ENCODE peak calls at places on chromosomes 7 and 10, in eight cellular contexts. One of them, this sample, is unnamed.

GRCh38 chr7:102230593-102230992 is 56.1 kb upstream of the SH2B2 start:
- DNase-seq in stromal cell of bone marrow: peak; percentile 16
- DNase-seq in iris pigment epithelial cell: peak; percentile 67
- DNase-seq in stimulated activated naive CD8-positive, alpha-beta T cell treated with anti-CD3 and anti-CD28 coated beads, Interleukin-15, amount 100 ng/mL, for 72 hours: no peak
- DNase-seq in stimulated activated CD4-positive, alpha-beta T cell treated with anti-CD3 and anti-CD28 coated beads, Interleukin-4, amount 100 ng/mL, for 24 hours: no peak
- DNase-seq in GM03348: peak; percentile 39
- DNase-seq in hepatocyte: no peak
- DNase-seq in left ventricle myocardium inferior: no peak
- DNase-seq in this sample: no peak

GRCh38 chr7:141189231-141189630 is 115.4 kb downstream of the TMEM178B start:
- DNase-seq in GM03348: no peak
- DNase-seq in stromal cell of bone marrow: no peak
- DNase-seq in stimulated activated naive CD8-positive, alpha-beta T cell treated with anti-CD3 and anti-CD28 coated beads, Interleukin-15, amount 100 ng/mL, for 72 hours: no peak
- DNase-seq in hepatocyte: no peak
- DNase-seq in stimulated activated CD4-positive, alpha-beta T cell treated with anti-CD3 and anti-CD28 coated beads, Interleukin-4, amount 100 ng/mL, for 24 hours: no peak
- DNase-seq in iris pigment epithelial cell: no peak
- DNase-seq in left ventricle myocardium inferior: no peak
- DNase-seq in this sample: no peak

GRCh38 chr7:290554-291301 is 758 bp downstream of the FOXL3 start:
- DNase-seq in stromal cell of bone marrow: no peak
- DNase-seq in left ventricle myocardium inferior: no peak
- DNase-seq in stimulated activated CD4-positive, alpha-beta T cell treated with anti-CD3 and anti-CD28 coated beads, Interleukin-4, amount 100 ng/mL, for 24 hours: no peak
- DNase-seq in hepatocyte: no peak
- DNase-seq in stimulated activated naive CD8-positive, alpha-beta T cell treated with anti-CD3 and anti-CD28 coated beads, Interleukin-15, amount 100 ng/mL, for 72 hours: no peak
- DNase-seq in GM03348: no peak
- DNase-seq in iris pigment epithelial cell: no peak
- DNase-seq in this sample: no peak

GRCh38 chr7:146948708-146949107 is 832.1 kb downstream of the CNTNAP2 start:
- DNase-seq in stromal cell of bone marrow: no peak
- DNase-seq in stimulated activated naive CD8-positive, alpha-beta T cell treated with anti-CD3 and anti-CD28 coated beads, Interleukin-15, amount 100 ng/mL, for 72 hours: no peak
- DNase-seq in iris pigment epithelial cell: no peak
- DNase-seq in GM03348: no peak
- DNase-seq in hepatocyte: no peak
- DNase-seq in left ventricle myocardium inferior: no peak
- DNase-seq in stimulated activated CD4-positive, alpha-beta T cell treated with anti-CD3 and anti-CD28 coated beads, Interleukin-4, amount 100 ng/mL, for 24 hours: no peak
- DNase-seq in this sample: no peak

GRCh38 chr10:35890970-35891330 is 248.9 kb upstream of the FZD8 start:
- DNase-seq in hepatocyte: no peak
- DNase-seq in stromal cell of bone marrow: no peak
- DNase-seq in left ventricle myocardium inferior: no peak
- DNase-seq in stimulated activated naive CD8-positive, alpha-beta T cell treated with anti-CD3 and anti-CD28 coated beads, Interleukin-15, amount 100 ng/mL, for 72 hours: no peak
- DNase-seq in iris pigment epithelial cell: no peak
- DNase-seq in GM03348: no peak
- DNase-seq in stimulated activated CD4-positive, alpha-beta T cell treated with anti-CD3 and anti-CD28 coated beads, Interleukin-4, amount 100 ng/mL, for 24 hours: no peak
- DNase-seq in this sample: no peak

GRCh38 chr10:71015674-71016073 is 127.3 kb upstream of the PCBD1 start:
- DNase-seq in stimulated activated CD4-positive, alpha-beta T cell treated with anti-CD3 and anti-CD28 coated beads, Interleukin-4, amount 100 ng/mL, for 24 hours: no peak
- DNase-seq in stromal cell of bone marrow: no peak
- DNase-seq in hepatocyte: no peak
- DNase-seq in GM03348: no peak
- DNase-seq in iris pigment epithelial cell: no peak
- DNase-seq in left ventricle myocardium inferior: no peak
- DNase-seq in stimulated activated naive CD8-positive, alpha-beta T cell treated with anti-CD3 and anti-CD28 coated beads, Interleukin-15, amount 100 ng/mL, for 72 hours: no peak
- DNase-seq in this sample: no peak

GRCh38 chr10:71393841-71394475 is 2.8 kb upstream of the CDH23 start:
- DNase-seq in stromal cell of bone marrow: no peak
- DNase-seq in stimulated activated CD4-positive, alpha-beta T cell treated with anti-CD3 and anti-CD28 coated beads, Interleukin-4, amount 100 ng/mL, for 24 hours: no peak
- DNase-seq in iris pigment epithelial cell: no peak
- DNase-seq in stimulated activated naive CD8-positive, alpha-beta T cell treated with anti-CD3 and anti-CD28 coated beads, Interleukin-15, amount 100 ng/mL, for 72 hours: no peak
- DNase-seq in GM03348: no peak
- DNase-seq in hepatocyte: no peak
- DNase-seq in left ventricle myocardium inferior: no peak
- DNase-seq in this sample: no peak

GRCh38 chr10:62763155-62763554 is 41.4 kb upstream of the ADO start:
- DNase-seq in stromal cell of bone marrow: no peak
- DNase-seq in left ventricle myocardium inferior: peak; percentile 72
- DNase-seq in stimulated activated CD4-positive, alpha-beta T cell treated with anti-CD3 and anti-CD28 coated beads, Interleukin-4, amount 100 ng/mL, for 24 hours: no peak
- DNase-seq in hepatocyte: no peak
- DNase-seq in iris pigment epithelial cell: no peak
- DNase-seq in GM03348: no peak
- DNase-seq in stimulated activated naive CD8-positive, alpha-beta T cell treated with anti-CD3 and anti-CD28 coated beads, Interleukin-15, amount 100 ng/mL, for 72 hours: no peak
- DNase-seq in this sample: no peak

GRCh38 chr10:91758303-91759146 is 39.7 kb upstream of the TNKS2 start:
- DNase-seq in stromal cell of bone marrow: peak; percentile 34
- DNase-seq in stimulated activated naive CD8-positive, alpha-beta T cell treated with anti-CD3 and anti-CD28 coated beads, Interleukin-15, amount 100 ng/mL, for 72 hours: no peak
- DNase-seq in stimulated activated CD4-positive, alpha-beta T cell treated with anti-CD3 and anti-CD28 coated beads, Interleukin-4, amount 100 ng/mL, for 24 hours: no peak
- DNase-seq in iris pigment epithelial cell: peak; percentile 72
- DNase-seq in left ventricle myocardium inferior: no peak
- DNase-seq in hepatocyte: peak; percentile 59
- DNase-seq in GM03348: peak; percentile 42
- DNase-seq in this sample: peak; percentile 59

GRCh38 chr10:114703377-114704125 is 45.5 kb upstream of the ABLIM1 start:
- DNase-seq in GM03348: peak; percentile 41
- DNase-seq in stimulated activated naive CD8-positive, alpha-beta T cell treated with anti-CD3 and anti-CD28 coated beads, Interleukin-15, amount 100 ng/mL, for 72 hours: peak; percentile 12
- DNase-seq in iris pigment epithelial cell: no peak
- DNase-seq in stimulated activated CD4-positive, alpha-beta T cell treated with anti-CD3 and anti-CD28 coated beads, Interleukin-4, amount 100 ng/mL, for 24 hours: peak; percentile 10
- DNase-seq in left ventricle myocardium inferior: no peak
- DNase-seq in hepatocyte: peak; percentile 45
- DNase-seq in stromal cell of bone marrow: no peak
- DNase-seq in this sample: peak; percentile 15

GRCh38 chr10:124211921-124212320 is 118.5 kb upstream of the CHST15 start:
- DNase-seq in iris pigment epithelial cell: peak; percentile 9
- DNase-seq in GM03348: no peak
- DNase-seq in hepatocyte: no peak
- DNase-seq in stimulated activated CD4-positive, alpha-beta T cell treated with anti-CD3 and anti-CD28 coated beads, Interleukin-4, amount 100 ng/mL, for 24 hours: no peak
- DNase-seq in stimulated activated naive CD8-positive, alpha-beta T cell treated with anti-CD3 and anti-CD28 coated beads, Interleukin-15, amount 100 ng/mL, for 72 hours: no peak
- DNase-seq in stromal cell of bone marrow: no peak
- DNase-seq in left ventricle myocardium inferior: no peak
- DNase-seq in this sample: no peak

GRCh38 chr10:16231734-16232133 is 205.1 kb upstream of the PTER start:
- DNase-seq in hepatocyte: no peak
- DNase-seq in stimulated activated naive CD8-positive, alpha-beta T cell treated with anti-CD3 and anti-CD28 coated beads, Interleukin-15, amount 100 ng/mL, for 72 hours: no peak
- DNase-seq in stimulated activated CD4-positive, alpha-beta T cell treated with anti-CD3 and anti-CD28 coated beads, Interleukin-4, amount 100 ng/mL, for 24 hours: no peak
- DNase-seq in GM03348: no peak
- DNase-seq in left ventricle myocardium inferior: no peak
- DNase-seq in iris pigment epithelial cell: no peak
- DNase-seq in stromal cell of bone marrow: no peak
- DNase-seq in this sample: no peak

GRCh38 chr10:46198516-46198915 is 88.3 kb upstream of the ANTXRL start:
- DNase-seq in iris pigment epithelial cell: peak; percentile 7
- DNase-seq in stromal cell of bone marrow: no peak
- DNase-seq in left ventricle myocardium inferior: no peak
- DNase-seq in GM03348: no peak
- DNase-seq in stimulated activated naive CD8-positive, alpha-beta T cell treated with anti-CD3 and anti-CD28 coated beads, Interleukin-15, amount 100 ng/mL, for 72 hours: no peak
- DNase-seq in hepatocyte: no peak
- DNase-seq in stimulated activated CD4-positive, alpha-beta T cell treated with anti-CD3 and anti-CD28 coated beads, Interleukin-4, amount 100 ng/mL, for 24 hours: no peak
- DNase-seq in this sample: no peak

This sample was measured in GM12865.